ENCODE peak calls at places on chromosome 17, in five cellular contexts. F, O, J, S and G are unnamed samples. For H3K4me1, the result is how much of the 10 kb centered on the place peaks cover.

GRCh38 chr17:36818134-36818825 is 119.0 kb upstream of the LHX1 start:
- DNase-seq in J (no peak), O (no peak), S (no peak), F (no peak), G (no peak)

GRCh38 chr17:14427914-14428639 is 127.2 kb downstream of the HS3ST3B1 start:
- DNase-seq in J (peak), S (no peak), F (no peak), O (no peak), G (no peak)

GRCh38 chr17:73290399-73291259 is 21.2 kb downstream of the CDC42EP4 start:
- DNase-seq in J (no peak), O (no peak), F (no peak), S (no peak), G (peak)

GRCh38 chr17:59341922-59342321 is 10.5 kb downstream of the YPEL2 start:
- DNase-seq in J (no peak), F (no peak), S (no peak), O (no peak), G (no peak)

GRCh38 chr17:17140590-17140980 is 65.5 kb downstream of the PLD6 start:
- DNase-seq in O (peak), J (no peak), S (peak), F (peak), G (no peak)

GRCh38 chr17:2819921-2820501 is 23.8 kb downstream of the RAP1GAP2 start:
- DNase-seq in F (no peak), J (no peak), S (no peak), O (no peak), G (no peak)

GRCh38 chr17:13597723-13598347 is 3.9 kb downstream of the HS3ST3A1 start:
- DNase-seq in O (peak), F (peak), J (peak), S (peak), G (peak)

GRCh38 chr17:31508310-31509094 is 117.0 kb downstream of the RAB11FIP4 start:
- DNase-seq in S (no peak), F (peak), O (peak), J (no peak), G (no peak)

GRCh38 chr17:40901981-40902862 is 17.2 kb upstream of the KRT20 start:
- DNase-seq in S (no peak), J (peak), O (no peak), F (peak), G (no peak)

GRCh38 chr17:64786337-64786736 is 124.2 kb upstream of the SMURF2 start:
- DNase-seq in O (no peak), F (no peak), J (peak), S (no peak), G (no peak)

GRCh38 chr17:1043601-1044251 is 46.8 kb downstream of the TIMM22 start:
- DNase-seq in F (no peak), J (no peak), S (no peak), O (peak), G (no peak)

GRCh38 chr17:62696726-62697490 is 69.4 kb downstream of the MRC2 start:
- DNase-seq in F (peak), J (no peak), O (no peak), S (no peak), G (no peak)

GRCh38 chr17:48907713-48908046 is 527 bp upstream of the UBE2Z start:
- DNase-seq in S (no peak), F (peak), J (no peak), O (peak), G (no peak)

GRCh38 chr17:79192503-79193500 is 118.2 kb downstream of the ENGASE start:
- DNase-seq in F (peak), S (peak), J (no peak), O (peak), G (peak)

GRCh38 chr17:31494259-31495048 is 103.0 kb downstream of the RAB11FIP4 start:
- DNase-seq in J (peak), S (no peak), F (no peak), O (no peak), G (no peak)

GRCh38 chr17:74031314-74032080 is 172.0 kb upstream of the RPL38 start:
- DNase-seq in S (no peak), F (no peak), O (no peak), J (no peak), G (no peak)

GRCh38 chr17:79979201-79979840 is 56.4 kb downstream of the TBC1D16 start:
- DNase-seq in F (no peak), J (no peak), S (peak), O (no peak), G (peak)

GRCh38 chr17:60371818-60372510 is 20.0 kb downstream of the USP32 start:
- DNase-seq in O (no peak), F (no peak), J (no peak), S (no peak), G (no peak)

GRCh38 chr17:16085066-16085699 is 85.6 kb downstream of the TTC19 start:
- DNase-seq in F (peak), S (no peak), O (peak), J (no peak), G (no peak)

GRCh38 chr17:55304171-55304859 is 39.6 kb downstream of the HLF start:
- DNase-seq in F (no peak), J (no peak), O (no peak), S (no peak), G (no peak)

GRCh38 chr17:600576-601301 is 113.9 kb downstream of the VPS53 start:
- DNase-seq in F (peak), S (peak), O (peak), J (peak), G (no peak)

GRCh38 chr17:64531955-64532371 is 25.2 kb downstream of the CEP95 start:
- DNase-seq in O (no peak), F (peak), S (no peak), J (no peak), G (no peak)

GRCh38 chr17:16419074-16419928 is 3.9 kb downstream of the TRPV2 start:
- DNase-seq in J (no peak), O (peak), S (peak), F (peak), G (no peak)

GRCh38 chr17:73643012-73643845 is 1.0 kb downstream of the SDK2 start:
- DNase-seq in F (peak), S (no peak), J (peak), O (peak), G (no peak)

GRCh38 chr17:20203761-20204263 is 194.7 kb downstream of the SPECC1 start:
- DNase-seq in O (no peak), J (no peak), S (no peak), F (peak), G (no peak)

GRCh38 chr17:55588446-55588845 is 77.2 kb upstream of the SMIM36 start:
- DNase-seq in O (no peak), F (peak), J (no peak), S (no peak), G (no peak)

GRCh38 chr17:64084086-64084939 is 45.6 kb downstream of the ERN1 start:
- DNase-seq in J (peak), O (peak), S (no peak), F (peak), G (peak)

GRCh38 chr17:8905256-8905778 is 37.8 kb upstream of the PIK3R6 start:
- DNase-seq in O (no peak), S (no peak), F (no peak), J (no peak), G (no peak)

GRCh38 chr17:52751051-52751450 is 592.5 kb upstream of the CA10 start:
- DNase-seq in F (no peak), J (no peak), O (no peak), S (no peak), G (no peak)

GRCh38 chr17:1853698-1854097 is 23.9 kb downstream of the RPA1 start:
- DNase-seq in O (no peak), J (no peak), S (no peak), F (no peak), G (no peak)

GRCh38 chr17:56681561-56682266 is 88.2 kb downstream of the NOG start:
- DNase-seq in F (peak), O (peak), J (no peak), S (no peak), G (no peak)

GRCh38 chr17:79645777-79646088 is 34.9 kb upstream of the RBFOX3 start:
- DNase-seq in F (no peak), O (no peak), S (no peak), J (no peak), G (no peak)

GRCh38 chr17:61583242-61583641 is 7.8 kb downstream of the NACA2 start:
- DNase-seq in S (no peak), O (peak), J (no peak), F (peak), G (no peak)

GRCh38 chr17:66541461-66542182 is 239.2 kb downstream of the PRKCA start:
- DNase-seq in J (no peak), F (no peak), S (no peak), O (peak), G (no peak)

GRCh38 chr17:45293413-45294211 is 23.2 kb downstream of the MAP3K14 start:
- DNase-seq in F (peak), J (peak), O (peak), S (peak), G (peak)
- H3K4me1 ChIP-seq in F (half or more), J (half or more), O (half or more), S (under half), G (half or more)

GRCh38 chr17:81340606-81341346 is 45.7 kb upstream of the SLC38A10 start:
- DNase-seq in F (peak), O (peak), S (peak), J (no peak), G (peak)

GRCh38 chr17:81342700-81343070 is 47.6 kb upstream of the SLC38A10 start:
- DNase-seq in J (no peak), S (peak), F (peak), O (peak), G (peak)

GRCh38 chr17:81339502-81340296 is 44.6 kb upstream of the SLC38A10 start:
- DNase-seq in J (peak), F (no peak), O (no peak), S (peak), G (peak)

GRCh38 chr17:81342062-81342699 is 47.1 kb upstream of the SLC38A10 start:
- DNase-seq in J (no peak), O (peak), F (peak), S (no peak), G (peak)

GRCh38 chr17:81341347-81342061 is 46.4 kb upstream of the SLC38A10 start:
- DNase-seq in O (peak), J (no peak), F (peak), S (peak), G (no peak)
- H3K27ac ChIP-seq in O (peak), J (peak), F (peak), S (no peak), G (peak)

GRCh38 chr17:27539152-27539551 is 82.9 kb downstream of the KSR1 start:
- DNase-seq in S (no peak), F (no peak), J (no peak), O (no peak), G (peak)

GRCh38 chr17:27539794-27540193 is 83.5 kb downstream of the KSR1 start:
- DNase-seq in F (no peak), S (no peak), O (no peak), J (no peak), G (no peak)

GRCh38 chr17:27536781-27537180 is 80.5 kb downstream of the KSR1 start:
- DNase-seq in S (no peak), O (no peak), J (no peak), F (no peak), G (no peak)

GRCh38 chr17:27540300-27541105 is 84.3 kb downstream of the KSR1 start:
- DNase-seq in O (peak), J (peak), F (peak), S (peak), G (peak)

DNA sequence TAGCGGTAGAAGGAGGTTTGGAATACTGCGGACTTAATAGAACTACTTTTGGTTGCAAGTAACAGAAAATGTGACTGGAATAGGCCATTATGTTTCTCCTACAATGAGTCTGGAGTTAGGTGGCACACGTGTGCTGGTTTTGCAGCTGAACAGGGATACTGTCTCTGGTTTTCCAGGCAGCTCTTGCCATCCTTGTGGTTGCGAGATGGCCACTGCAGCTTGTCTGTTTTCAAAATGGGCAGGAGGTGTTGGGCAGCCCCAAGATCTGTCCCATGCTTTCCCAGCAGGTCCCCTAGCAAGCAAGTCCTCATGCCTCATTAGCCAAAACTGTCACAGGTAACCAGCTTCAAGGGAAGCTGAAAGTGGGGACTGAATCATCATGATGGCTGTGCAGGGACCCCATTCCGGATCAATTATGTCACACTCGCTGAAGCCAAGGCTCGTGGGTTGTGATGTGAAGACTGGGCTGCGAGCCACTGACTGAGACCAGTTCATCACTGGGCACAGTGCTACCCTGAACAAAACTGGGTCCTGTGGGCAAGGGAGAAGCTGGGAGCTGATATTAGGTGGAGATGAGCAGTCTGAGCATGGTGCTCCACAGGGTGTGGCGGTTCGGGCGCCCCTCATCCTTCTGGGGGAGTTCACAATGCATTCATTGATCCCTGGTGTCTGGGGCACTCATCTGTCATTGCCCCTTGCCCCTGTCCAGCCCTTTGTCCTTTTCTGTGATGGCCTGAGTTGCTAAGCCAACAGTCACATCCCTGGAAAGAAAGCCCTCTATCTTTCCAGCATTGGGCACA is 82.1 kb downstream of the KSR1 start:
- DNase-seq in F (peak), J (no peak), O (no peak), S (no peak), G (no peak)
- H3K4me1 ChIP-seq in F (under half), J (half or more), O (under half), S (under half), G (half or more)

DNA sequence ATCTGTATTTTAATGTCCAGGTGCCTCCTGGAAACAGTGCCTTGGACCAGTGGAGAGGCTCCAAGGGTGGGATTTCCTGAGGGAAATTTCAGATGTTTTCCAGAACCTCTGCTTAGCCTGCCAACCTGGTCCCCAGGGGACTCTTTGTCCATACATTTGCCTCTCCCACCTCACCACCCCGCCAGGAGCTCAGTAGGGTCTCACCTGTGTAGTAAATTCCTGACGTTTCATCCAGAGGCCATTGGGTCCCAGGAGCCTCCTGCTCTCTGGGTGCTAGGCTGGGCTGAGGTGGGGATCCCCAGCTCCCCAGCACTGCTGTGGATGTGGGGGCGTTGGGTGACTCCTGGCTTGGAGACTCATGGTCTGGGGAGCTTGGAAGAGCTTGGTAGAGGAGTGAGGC is 2.7 kb downstream of the NLRP1 start:
- DNase-seq in O (no peak), J (no peak), F (no peak), S (no peak), G (no peak)
- H3K27ac ChIP-seq in O (no peak), J (no peak), F (no peak), S (no peak), G (no peak)

GRCh38 chr17:70251704-70252103 is 82.4 kb downstream of the KCNJ2 start:
- DNase-seq in J (no peak), F (peak), O (peak), S (no peak), G (no peak)
- H3K4me1 ChIP-seq in J (under half), F (under half), O (under half), S (under half), G (under half)

DNA sequence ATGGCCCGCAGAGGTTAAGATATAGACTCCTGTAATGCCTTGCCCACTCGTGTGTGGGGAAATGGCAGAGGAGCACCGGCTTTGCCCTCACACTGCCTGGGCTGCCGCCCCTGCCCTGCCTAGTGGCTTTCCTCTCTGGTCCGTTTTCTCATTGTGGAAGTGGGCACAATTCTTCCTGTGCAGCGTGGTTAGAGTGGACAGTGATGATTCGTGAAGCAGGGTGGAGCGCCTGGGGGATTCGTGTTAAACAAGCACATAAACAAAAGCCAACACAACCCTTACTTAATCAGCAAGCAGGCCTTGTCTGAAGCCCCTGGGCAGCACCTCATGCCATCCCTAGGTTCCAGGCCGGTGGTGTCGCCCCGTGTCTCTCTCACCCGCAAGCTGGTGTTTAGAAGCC is 269.7 kb downstream of the SEC14L1 start:
- DNase-seq in S (no peak), J (no peak), O (no peak), F (peak), G (no peak)
- H3K27ac ChIP-seq in S (no peak), J (peak), O (peak), F (peak), G (no peak)

DNA sequence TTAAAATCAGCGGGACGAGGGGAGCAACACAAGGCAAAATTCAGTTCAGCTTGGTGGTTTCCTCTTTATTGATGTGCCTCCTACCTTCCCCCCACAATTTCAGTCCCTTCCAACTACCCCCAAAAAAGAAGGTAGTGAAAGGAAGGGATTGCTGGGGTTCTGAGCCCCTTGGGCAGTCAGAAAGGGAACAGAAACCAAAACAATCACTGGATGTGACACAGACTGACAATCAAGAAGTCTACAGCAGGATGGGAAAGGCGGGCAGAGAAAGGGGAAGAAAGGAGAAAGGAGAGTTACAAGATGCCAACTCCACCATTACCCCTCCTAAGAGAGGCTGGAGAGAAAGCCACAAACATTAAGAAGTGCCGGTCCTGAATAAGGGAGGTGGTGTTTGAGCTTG is 1.1 kb upstream of the PHF23 start:
- DNase-seq in F (no peak), S (no peak), J (no peak), O (no peak), G (no peak)
- H3K4me1 ChIP-seq in F (under half), S (under half), J (under half), O (under half), G (half or more)

GRCh38 chr17:44044092-44044491 is 22.4 kb downstream of the LSM12 start:
- DNase-seq in S (no peak), F (peak), J (no peak), O (peak), G (no peak)
- H3K27ac ChIP-seq in S (no peak), F (peak), J (peak), O (no peak), G (no peak)

GRCh38 chr17:49910858-49911204 is 58.2 kb upstream of the DLX4 start:
- DNase-seq in O (no peak), F (no peak), S (no peak), J (no peak), G (no peak)
- H3K4me1 ChIP-seq in O (under half), F (under half), S (under half), J (under half), G (under half)

DNA sequence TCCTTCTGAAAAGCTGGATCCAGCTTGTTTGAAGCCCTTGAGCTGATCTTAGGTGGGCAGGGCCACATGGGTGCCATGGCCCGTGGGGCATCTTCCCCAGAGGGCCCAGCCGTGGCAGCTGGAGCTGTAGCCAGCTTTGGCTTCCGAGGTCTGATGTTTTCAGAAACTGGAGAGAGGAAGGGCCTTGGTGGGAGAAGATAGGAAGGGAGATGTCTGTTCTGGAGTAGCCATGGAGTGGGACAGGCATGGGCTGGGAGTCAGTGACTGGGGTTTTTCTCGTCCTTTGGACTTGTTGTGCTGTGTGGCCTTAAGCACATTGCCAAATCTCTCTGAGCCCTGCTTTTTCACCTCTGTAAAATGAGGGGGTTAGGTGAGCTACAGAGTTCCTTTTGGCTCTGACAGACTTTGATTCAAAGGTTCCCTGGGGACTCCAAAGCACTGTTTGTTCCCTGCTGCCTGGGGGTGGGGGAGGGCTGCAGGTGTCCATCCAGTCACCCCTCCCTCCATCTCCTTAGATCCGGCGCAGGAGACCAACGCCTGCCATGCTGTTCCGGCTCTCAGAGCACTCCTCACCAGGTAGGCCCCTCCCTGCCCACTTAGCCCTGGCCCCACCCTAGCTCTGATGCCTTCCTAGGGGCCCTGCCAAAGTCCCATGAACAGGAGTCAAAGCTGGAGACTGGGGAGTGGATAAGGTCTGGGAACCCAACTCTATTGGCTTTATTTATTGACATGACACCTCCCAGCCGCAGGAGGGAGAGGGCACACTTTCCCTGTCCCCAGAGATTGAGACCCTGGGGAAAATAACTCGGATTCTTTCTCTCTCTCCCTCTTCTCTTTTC is 2.1 kb downstream of the PPP1R1B start:
- DNase-seq in F (no peak), O (no peak), J (peak), S (no peak), G (peak)
- H3K27ac ChIP-seq in F (no peak), O (no peak), J (peak), S (no peak), G (peak)